ENCODE peak calls at places on chromosomes 3 and 15, in four cellular contexts. L is IMR-90, F is HepG2, C is K562. V is an unnamed sample.

GRCh38 chr3:54046677-54047214 is 75.6 kb upstream of the CACNA2D3 start:
- DNase-seq in L (no peak), F (no peak), C (no peak), V (no peak)

GRCh38 chr15:42804739-42805138 is 67.8 kb upstream of the CDAN1 start:
- DNase-seq in L (peak; percentile 17), F (no peak), C (no peak), V (no peak)

GRCh38 chr3:21751891-21752290 is 881 bp upstream of the ZNF385D start:
- DNase-seq in L (no peak), F (no peak), C (no peak), V (no peak)

GRCh38 chr15:38912067-38912466 is 347.5 kb upstream of the RASGRP1 start:
- DNase-seq in L (peak; percentile 48), F (no peak), C (no peak), V (no peak)

GRCh38 chr3:105448338-105448982 is 81.8 kb downstream of the ALCAM start:
- DNase-seq in L (peak; percentile 29), F (no peak), C (no peak), V (no peak)

GRCh38 chr15:67186226-67186649 is 68.2 kb downstream of the AAGAB start:
- DNase-seq in L (no peak), F (no peak), C (no peak), V (no peak)

GRCh38 chr3:41717591-41718093 is 244.3 kb downstream of the ULK4 start:
- DNase-seq in L (no peak), F (no peak), C (no peak), V (no peak)

GRCh38 chr3:125280966-125281365 is 68.4 kb upstream of the SLC12A8 start:
- DNase-seq in L (peak; percentile 49), F (peak; percentile 3), C (peak; percentile 6), V (no peak)

GRCh38 chr3:194095464-194095863 is 40.5 kb upstream of the HES1 start:
- DNase-seq in L (no peak), F (peak; percentile 61), C (no peak), V (no peak)

GRCh38 chr15:70035051-70035718 is 62.5 kb downstream of the TLE3 start:
- DNase-seq in L (no peak), F (no peak), C (no peak), V (no peak)

GRCh38 chr3:73510784-73511183 is 114.0 kb downstream of the PDZRN3 start:
- DNase-seq in L (no peak), F (no peak), C (no peak), V (no peak)

GRCh38 chr3:167684389-167684993 is 30.7 kb upstream of the WDR49 start:
- DNase-seq in L (peak; percentile 58), F (peak; percentile 64), C (peak; percentile 44), V (no peak)

GRCh38 chr15:51380999-51381806 is 39.7 kb downstream of the GLDN start:
- DNase-seq in L (peak; percentile 64), F (peak; percentile 77), C (peak; percentile 87), V (peak; percentile 61)

GRCh38 chr3:134339331-134339730 is 34.9 kb downstream of the AMOTL2 start:
- DNase-seq in L (no peak), F (no peak), C (no peak), V (no peak)

GRCh38 chr15:31393441-31394091 is 66.9 kb downstream of the KLF13 start:
- DNase-seq in L (no peak), F (no peak), C (no peak), V (no peak)

GRCh38 chr3:105466495-105467080 is 99.9 kb downstream of the ALCAM start:
- DNase-seq in L (no peak), F (no peak), C (no peak), V (no peak)

GRCh38 chr15:40313531-40314398 is 6.0 kb upstream of the PLCB2 start:
- DNase-seq in L (no peak), F (peak; percentile 53), C (no peak), V (no peak)

GRCh38 chr3:117752984-117753717 is 1043.6 kb downstream of the TUSC7 start:
- DNase-seq in L (peak; percentile 90), F (no peak), C (no peak), V (no peak)

GRCh38 chr3:129672412-129672811 is 65.9 kb upstream of the PLXND1 start:
- DNase-seq in L (no peak), F (no peak), C (no peak), V (no peak)

GRCh38 chr3:34635352-34635850 is 837.0 kb downstream of the PDCD6IP start:
- DNase-seq in L (no peak), F (no peak), C (no peak), V (no peak)

GRCh38 chr3:28476194-28476593 is 127.6 kb upstream of the AZI2 start:
- DNase-seq in L (peak; percentile 57), F (peak; percentile 23), C (peak; percentile 11), V (no peak)

GRCh38 chr3:109045271-109046051 is 72.5 kb downstream of the MORC1 start:
- DNase-seq in L (no peak), F (no peak), C (no peak), V (no peak)
- TF ChIP-seq MAFK in L (no peak), F (no peak), C (no peak), V (no peak)

GRCh38 chr3:196749125-196749524 is 9.5 kb downstream of the PAK2 start:
- DNase-seq in L (no peak), F (no peak), C (no peak), V (no peak)
- H4K20me1 ChIP-seq in L (peaks cover 48% of the 10 kb centered on the region), F (peaks cover 11% of the 10 kb centered on the region), C (no peaks in the 10 kb centered on the region), V (peaks cover 7% of the 10 kb centered on the region)

GRCh38 chr3:192417012-192417411 is 310.3 kb downstream of the FGF12 start:
- DNase-seq in L (no peak), F (no peak), C (no peak), V (no peak)

GRCh38 chr3:192419312-192419711 is 308.0 kb downstream of the FGF12 start:
- DNase-seq in L (no peak), F (no peak), C (no peak), V (no peak)

GRCh38 chr3:192413461-192413860 is 313.9 kb downstream of the FGF12 start:
- DNase-seq in L (no peak), F (no peak), C (no peak), V (no peak)

GRCh38 chr3:192422321-192422997 is 304.9 kb downstream of the FGF12 start:
- DNase-seq in L (no peak), F (no peak), C (no peak), V (no peak)

DNA sequence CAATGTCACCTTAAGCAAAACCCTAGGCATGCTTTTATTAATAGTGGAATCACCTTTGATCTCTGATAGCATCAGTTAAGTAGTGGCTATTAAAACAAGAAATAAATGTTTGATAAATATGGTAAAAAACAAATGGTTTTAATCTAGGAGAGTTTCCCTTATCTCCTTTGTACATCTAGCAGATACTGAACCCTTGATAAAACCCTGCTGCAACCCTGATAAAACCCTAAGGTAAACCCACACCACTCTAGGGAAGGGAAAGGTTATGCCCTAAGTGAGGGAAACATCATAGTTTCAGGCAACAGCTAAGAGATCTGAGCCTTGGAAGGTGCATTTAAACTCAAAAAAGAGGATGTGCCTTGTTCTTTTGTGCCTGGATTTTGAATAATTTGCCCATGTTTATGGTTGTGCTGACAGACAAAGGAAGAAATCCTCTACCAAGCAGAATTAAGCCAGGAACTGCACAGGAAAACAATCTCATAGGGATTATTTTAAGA is 309.7 kb downstream of the FGF12 start:
- DNase-seq in L (no peak), F (no peak), C (no peak), V (no peak)
- TF ChIP-seq MAFK in L (no peak), F (no peak), C (no peak), V (no peak)

DNA sequence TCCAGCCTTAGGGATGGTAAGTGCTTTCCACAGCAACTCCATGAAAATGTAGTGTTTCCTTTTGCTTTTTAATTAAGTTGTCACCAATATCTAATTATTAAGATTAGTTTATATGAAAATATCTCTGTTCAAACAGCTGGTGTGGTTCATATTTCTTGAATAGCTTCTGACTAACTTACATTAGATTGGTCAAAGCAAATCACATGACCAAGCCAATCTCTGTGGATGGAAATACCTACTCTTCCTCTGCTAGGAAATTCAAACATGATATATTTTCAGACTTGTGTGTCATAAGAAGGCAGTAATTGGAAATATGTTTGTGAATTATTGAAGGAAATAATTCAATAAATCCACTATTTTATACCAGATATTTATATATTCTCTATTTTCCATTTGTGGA is 54.6 kb upstream of the CADM2 start:
- DNase-seq in L (no peak), F (no peak), C (no peak), V (no peak)
- H4K20me1 ChIP-seq in L (no peaks in the 10 kb centered on the region), F (no peaks in the 10 kb centered on the region), C (no peaks in the 10 kb centered on the region), V (no peaks in the 10 kb centered on the region)

GRCh38 chr3:115040673-115041286 is 106.3 kb downstream of the ZBTB20 start:
- DNase-seq in L (peak; percentile 52), F (peak; percentile 7), C (no peak), V (no peak)
- TF ChIP-seq MAFK in L (no peak), F (no peak), C (no peak), V (no peak)

GRCh38 chr3:124149774-124150173 is 157.8 kb upstream of the ROPN1 start:
- DNase-seq in L (no peak), F (no peak), C (no peak), V (no peak)
- H4K20me1 ChIP-seq in L (no peaks in the 10 kb centered on the region), F (no peaks in the 10 kb centered on the region), C (no peaks in the 10 kb centered on the region), V (no peaks in the 10 kb centered on the region)